ENCODE peak calls at places on chromosomes 1 and 21, in eight cellular contexts. J, S, O, W, P, N, F and V are unnamed samples.

GRCh38 chr1:39268112-39268581 is 63.7 kb downstream of the MACF1 start:
- DNase-seq in J (no peak), S (peak), O (peak), W (no peak), P (no peak), N (peak), F (peak), V (peak)

GRCh38 chr1:211281322-211282022 is 22.3 kb downstream of the RCOR3 start:
- DNase-seq in J (no peak), S (no peak), O (peak), W (no peak), P (no peak), N (peak), F (no peak), V (peak)

GRCh38 chr1:39410915-39411436 is 80.5 kb upstream of the BMP8A start:
- DNase-seq in J (peak), S (peak), O (peak), W (peak), P (peak), N (peak), F (peak), V (peak)

GRCh38 chr1:70738576-70738975 is 309.0 kb downstream of the PTGER3 start:
- DNase-seq in J (no peak), S (no peak), O (no peak), W (peak), P (no peak), N (no peak), F (no peak), V (no peak)

GRCh38 chr21:33228455-33228854 is 1.3 kb upstream of the IFNAR2 start:
- DNase-seq in J (no peak), S (no peak), O (no peak), W (no peak), P (no peak), N (no peak), F (no peak), V (no peak)

GRCh38 chr1:61117283-61117682 is 34.9 kb downstream of the NFIA start:
- DNase-seq in J (no peak), S (no peak), O (no peak), W (no peak), P (no peak), N (no peak), F (no peak), V (no peak)

GRCh38 chr21:34690041-34690792 is 21.4 kb downstream of the CLIC6 start:
- DNase-seq in J (peak), S (peak), O (no peak), W (no peak), P (no peak), N (no peak), F (no peak), V (no peak)

GRCh38 chr1:19086176-19086875 is 123.7 kb downstream of the UBR4 start:
- DNase-seq in J (no peak), S (no peak), O (no peak), W (no peak), P (no peak), N (no peak), F (no peak), V (no peak)

GRCh38 chr1:150973826-150974579 is 632 bp downstream of the CERS2 start:
- DNase-seq in J (peak), S (peak), O (peak), W (peak), P (peak), N (peak), F (peak), V (peak)

DNA sequence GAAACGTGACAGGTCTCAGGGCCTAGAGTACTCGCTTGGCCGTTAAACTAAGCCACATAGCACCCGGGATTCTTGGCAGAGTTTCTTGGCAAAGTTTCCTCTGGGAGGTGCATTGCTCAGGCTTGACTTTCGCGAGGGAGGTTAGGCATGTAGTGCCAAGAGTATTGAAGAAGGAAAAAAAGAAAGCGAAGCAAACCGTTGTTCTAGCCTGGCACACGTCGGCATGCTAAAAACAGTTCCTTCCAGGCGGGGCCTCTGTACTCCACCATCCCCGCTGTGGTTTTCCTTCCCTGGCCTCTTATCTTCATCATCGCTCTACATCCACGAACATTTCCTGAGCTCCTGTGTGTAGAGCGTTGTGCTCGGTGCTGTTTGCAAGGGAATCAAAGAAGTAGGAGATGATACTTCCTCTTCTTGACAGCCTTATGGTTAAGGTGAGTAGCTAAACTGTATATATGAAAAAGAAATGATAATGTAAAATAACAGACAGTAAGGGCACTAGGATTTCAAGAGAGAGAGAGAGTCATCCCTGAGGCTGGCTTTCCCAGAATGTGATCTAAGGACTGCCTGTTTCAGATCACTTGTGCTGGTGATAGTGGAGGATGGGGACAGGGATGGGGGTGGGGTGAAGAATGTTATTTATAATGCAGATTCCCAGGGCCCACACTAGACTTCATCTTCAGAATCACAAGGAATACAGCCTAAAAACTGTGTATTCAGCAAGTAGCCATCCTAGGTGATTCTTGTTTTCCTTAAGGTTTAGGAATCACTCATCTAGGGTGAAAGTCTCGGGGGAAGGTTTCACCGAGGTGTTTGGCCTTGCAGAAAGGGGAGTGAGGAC is 18.9 kb downstream of the RNF220 start:
- DNase-seq in J (peak), S (peak), O (peak), W (no peak), P (no peak), N (no peak), F (no peak), V (peak)
- H3K4me3 ChIP-seq in J (peak), S (no peak), O (no peak), W (no peak), P (no peak), N (no peak), F (no peak), V (peak)

GRCh38 chr1:44418022-44418673 is 13.1 kb downstream of the RNF220 start:
- DNase-seq in J (peak), S (no peak), O (no peak), W (peak), P (no peak), N (peak), F (no peak), V (peak)

GRCh38 chr1:44422161-44422560 is 17.1 kb downstream of the RNF220 start:
- DNase-seq in J (no peak), S (no peak), O (no peak), W (no peak), P (no peak), N (no peak), F (no peak), V (peak)

GRCh38 chr1:44420535-44420934 is 15.5 kb downstream of the RNF220 start:
- DNase-seq in J (no peak), S (no peak), O (no peak), W (no peak), P (no peak), N (no peak), F (no peak), V (no peak)

GRCh38 chr1:44425327-44426082 is 20.4 kb downstream of the RNF220 start:
- DNase-seq in J (no peak), S (no peak), O (no peak), W (no peak), P (no peak), N (no peak), F (no peak), V (no peak)

GRCh38 chr1:44421374-44422028 is 16.4 kb downstream of the RNF220 start:
- DNase-seq in J (no peak), S (no peak), O (no peak), W (no peak), P (no peak), N (peak), F (no peak), V (no peak)
- TF ChIP-seq EZH2phosphoT487 in J (no peak), S (no peak), O (no peak), W (no peak), P (no peak), N (no peak), F (no peak), V (no peak)

GRCh38 chr1:42010381-42010780 is 91.7 kb upstream of the HIVEP3 start:
- DNase-seq in J (no peak), S (no peak), O (no peak), W (no peak), P (no peak), N (no peak), F (no peak), V (no peak)

GRCh38 chr1:42006836-42007235 is 88.1 kb upstream of the HIVEP3 start:
- DNase-seq in J (peak), S (no peak), O (peak), W (no peak), P (no peak), N (no peak), F (no peak), V (no peak)

GRCh38 chr1:42005530-42005929 is 86.8 kb upstream of the HIVEP3 start:
- DNase-seq in J (no peak), S (no peak), O (peak), W (no peak), P (no peak), N (no peak), F (no peak), V (no peak)

GRCh38 chr1:42006093-42006492 is 87.4 kb upstream of the HIVEP3 start:
- DNase-seq in J (no peak), S (no peak), O (no peak), W (no peak), P (no peak), N (no peak), F (no peak), V (no peak)

GRCh38 chr1:42008264-42008663 is 89.5 kb upstream of the HIVEP3 start:
- DNase-seq in J (no peak), S (no peak), O (no peak), W (no peak), P (no peak), N (no peak), F (no peak), V (no peak)
- H3K4me3 ChIP-seq in J (no peak), S (no peak), O (no peak), W (no peak), P (no peak), N (no peak), F (no peak), V (no peak)

GRCh38 chr1:30417001-30417700 is 306.2 kb downstream of the MATN1 start:
- DNase-seq in J (no peak), S (no peak), O (no peak), W (no peak), P (no peak), N (no peak), F (no peak), V (no peak)
- TF ChIP-seq EZH2phosphoT487 in J (no peak), S (no peak), O (no peak), W (no peak), P (no peak), N (no peak), F (no peak), V (no peak)